ENCODE peak calls at places on chromosomes 5 and 9, in seven cellular contexts. I is mucosa of descending colon; V is AML-193; N is CD8-positive, alpha-beta T cell; Q is substantia nigra; C is M059J; S is GM23338. G is an unnamed sample.

GRCh38 chr9:4286086-4286485 is 13.8 kb downstream of the GLIS3 start:
- DNase-seq in I (no peak), C (no peak), S (no peak), V (no peak), Q (no peak), N (no peak), G (no peak)

GRCh38 chr9:75185585-75186170 is 97.4 kb downstream of the OSTF1 start:
- DNase-seq in S (peak; percentile 76), C (peak; percentile 64), I (peak; percentile 60), Q (no peak), V (peak; percentile 67), N (peak; percentile 62), G (no peak)

GRCh38 chr5:52010430-52010829 is 627.2 kb downstream of the ISL1 start:
- DNase-seq in Q (no peak), C (no peak), N (no peak), V (no peak), S (no peak), I (no peak), G (no peak)

GRCh38 chr9:110073356-110073666 is 134.6 kb downstream of the C9orf152 start:
- DNase-seq in N (no peak), S (no peak), C (no peak), V (no peak), I (no peak), Q (no peak), G (no peak)

GRCh38 chr9:96327694-96328352 is 25.8 kb upstream of the HSD17B3 start:
- DNase-seq in S (peak; percentile 74), Q (no peak), V (peak; percentile 37), I (peak; percentile 84), N (peak; percentile 54), C (peak; percentile 72), G (peak; percentile 37)

GRCh38 chr9:35684921-35685320 is 4.8 kb downstream of the TPM2 start:
- DNase-seq in S (no peak), N (no peak), C (no peak), V (no peak), Q (no peak), I (no peak), G (no peak)

GRCh38 chr5:151619812-151620462 is 28.8 kb upstream of the FAT2 start:
- DNase-seq in C (peak; percentile 67), S (peak; percentile 60), Q (no peak), I (no peak), V (no peak), N (no peak), G (no peak)

GRCh38 chr9:104903609-104904008 is 24.3 kb downstream of the ABCA1 start:
- DNase-seq in C (peak; percentile 42), S (no peak), Q (no peak), N (no peak), V (no peak), I (no peak), G (no peak)